ENCODE peak calls at places on chromosomes 3 and 15, in eight cellular contexts. L is HFFc6, W is A549, M is cardiac fibroblast, F is mucosa of descending colon, N is BE2C, B is bronchial epithelial cell, Y is GM23338. K is an unnamed sample.

GRCh38 chr3:179177611-179178010 is 29.5 kb downstream of the PIK3CA start:
- DNase-seq in Y (no peak), B (no peak), L (no peak), F (no peak), W (no peak), N (no peak), M (no peak), K (no peak)

GRCh38 chr3:123568034-123568433 is 16.8 kb downstream of the HACD2 start:
- DNase-seq in W (no peak), B (no peak), F (no peak), M (no peak), N (no peak), Y (no peak), L (no peak), K (no peak)

GRCh38 chr15:31216210-31216911 is 110.3 kb upstream of the KLF13 start:
- DNase-seq in L (no peak), F (peak), M (peak), N (peak), Y (peak), W (peak), B (peak), K (peak)

GRCh38 chr3:78402720-78403119 is 1362.8 kb downstream of the ROBO2 start:
- DNase-seq in F (no peak), N (no peak), M (no peak), L (no peak), Y (no peak), B (peak), W (no peak), K (no peak)

GRCh38 chr3:197343656-197344408 is 45.4 kb upstream of the DLG1 start:
- DNase-seq in B (no peak), N (no peak), M (peak), L (no peak), F (no peak), Y (no peak), W (no peak), K (no peak)

GRCh38 chr3:184557348-184557950 is 4.1 kb upstream of the EPHB3 start:
- DNase-seq in B (no peak), N (no peak), Y (no peak), M (no peak), L (no peak), W (no peak), F (no peak), K (no peak)

GRCh38 chr3:126618021-126618420 is 36.9 kb downstream of the TXNRD3 start:
- DNase-seq in Y (no peak), L (no peak), F (no peak), N (no peak), M (peak), B (no peak), W (no peak), K (no peak)

GRCh38 chr3:51544011-51544775 is 5.7 kb downstream of the RAD54L2 start:
- DNase-seq in L (no peak), M (peak), B (peak), Y (no peak), F (no peak), W (no peak), N (no peak), K (no peak)

GRCh38 chr3:99648091-99648490 is 9.7 kb downstream of the COL8A1 start:
- DNase-seq in B (peak), M (peak), N (no peak), F (peak), L (peak), W (no peak), Y (no peak), K (no peak)

GRCh38 chr3:72260590-72260914 is 475.6 kb upstream of the PROK2 start:
- DNase-seq in N (peak), L (no peak), W (no peak), F (no peak), M (no peak), Y (no peak), B (no peak), K (no peak)

GRCh38 chr15:29968099-29968892 is 114.5 kb upstream of the GOLGA8J start:
- DNase-seq in L (no peak), B (no peak), M (no peak), F (peak), W (peak), N (peak), Y (peak), K (no peak)

GRCh38 chr3:11716576-11717250 is 73.0 kb upstream of the VGLL4 start:
- DNase-seq in W (no peak), B (peak), Y (peak), N (no peak), M (peak), L (no peak), F (no peak), K (no peak)

GRCh38 chr15:83698294-83698693 is 44.4 kb downstream of the ADAMTSL3 start:
- DNase-seq in Y (no peak), N (no peak), W (peak), L (no peak), F (peak), M (peak), B (peak), K (no peak)

GRCh38 chr3:112514527-112515128 is 15.4 kb upstream of the BTLA start:
- DNase-seq in L (no peak), N (no peak), W (no peak), Y (no peak), B (no peak), M (peak), F (no peak), K (no peak)

GRCh38 chr3:98961161-98962155 is 60.0 kb upstream of the DCBLD2 start:
- DNase-seq in M (peak), B (peak), F (no peak), L (peak), N (no peak), W (no peak), Y (no peak), K (peak)

GRCh38 chr3:179606534-179607085 is 2.0 kb downstream of the NDUFB5 start:
- DNase-seq in Y (no peak), F (no peak), N (no peak), W (no peak), B (no peak), L (no peak), M (no peak), K (no peak)

GRCh38 chr3:16484216-16484615 is 29.3 kb downstream of the RFTN1 start:
- DNase-seq in F (no peak), Y (no peak), M (peak), W (no peak), L (peak), N (no peak), B (no peak), K (peak)

GRCh38 chr15:51828621-51829359 is 663 bp upstream of the TMOD3 start:
- DNase-seq in F (no peak), Y (no peak), B (peak), N (no peak), W (no peak), M (no peak), L (peak), K (no peak)

GRCh38 chr3:70973558-70973957 is 610.0 kb downstream of the FOXP1 start:
- DNase-seq in L (peak), M (peak), W (no peak), B (peak), N (no peak), Y (no peak), F (no peak), K (no peak)

GRCh38 chr15:25858952-25859760 is 4.0 kb downstream of the ATP10A start:
- DNase-seq in M (no peak), N (no peak), L (no peak), F (no peak), W (no peak), Y (no peak), B (no peak), K (no peak)

GRCh38 chr3:169367016-169367415 is 296.5 kb downstream of the MECOM start:
- DNase-seq in Y (no peak), B (no peak), W (no peak), F (no peak), L (no peak), N (no peak), M (no peak), K (no peak)

GRCh38 chr3:99548674-99549073 is 89.7 kb upstream of the COL8A1 start:
- DNase-seq in L (no peak), M (no peak), W (no peak), F (no peak), N (no peak), B (peak), Y (no peak), K (no peak)

GRCh38 chr3:56987238-56987932 is 73.1 kb upstream of the SPATA12 start:
- DNase-seq in Y (peak), W (no peak), F (no peak), N (no peak), B (no peak), M (no peak), L (no peak), K (no peak)

GRCh38 chr15:70596354-70597055 is 166.9 kb downstream of the UACA start:
- DNase-seq in L (peak), W (peak), B (peak), Y (no peak), F (no peak), M (peak), N (no peak), K (peak)

GRCh38 chr3:100548053-100548452 is 55.6 kb downstream of the TMEM45A start:
- DNase-seq in Y (no peak), B (peak), N (no peak), M (no peak), W (no peak), F (no peak), L (no peak), K (no peak)

GRCh38 chr3:191761906-191762305 is 300.9 kb downstream of the PYDC2 start:
- DNase-seq in M (no peak), L (no peak), W (no peak), N (no peak), F (no peak), B (no peak), Y (peak), K (no peak)

GRCh38 chr3:194300392-194300758 is 50.8 kb downstream of the CPN2 start:
- DNase-seq in Y (peak), F (no peak), M (peak), W (no peak), L (no peak), B (peak), N (peak), K (no peak)

GRCh38 chr3:114409291-114409690 is 115.5 kb downstream of the TIGIT start:
- DNase-seq in B (no peak), F (no peak), W (no peak), M (no peak), Y (no peak), N (no peak), L (no peak), K (no peak)

GRCh38 chr3:123750659-123751420 is 133.3 kb downstream of the MYLK start:
- DNase-seq in F (no peak), Y (peak), N (no peak), L (peak), B (peak), M (peak), W (peak), K (no peak)

GRCh38 chr3:78091478-78092119 is 1051.7 kb downstream of the ROBO2 start:
- DNase-seq in L (no peak), F (no peak), W (no peak), N (no peak), M (no peak), Y (no peak), B (no peak), K (no peak)

GRCh38 chr3:166902374-166902773 is 477.7 kb downstream of the ZBBX start:
- DNase-seq in N (no peak), W (no peak), L (no peak), Y (no peak), F (no peak), B (peak), M (peak), K (no peak)
- TF ChIP-seq CTCF in N (no peak), W (no peak), L (peak), Y (no peak), F (no peak), B (no peak), M (no peak), K (no peak)

GRCh38 chr15:41465822-41466421 is 27.8 kb upstream of the ITPKA start:
- DNase-seq in N (peak), L (peak), F (no peak), B (peak), Y (peak), M (peak), W (peak), K (peak)
- TF ChIP-seq CTCF in N (peak), L (peak), F (peak), B (peak), Y (peak), M (peak), W (peak), K (peak)

GRCh38 chr15:68195336-68196112 is 9.6 kb downstream of the CALML4 start:
- DNase-seq in L (no peak), F (no peak), M (no peak), B (no peak), N (no peak), Y (no peak), W (no peak), K (no peak)
- TF ChIP-seq CTCF in L (no peak), F (no peak), M (no peak), B (no peak), N (no peak), Y (no peak), W (no peak), K (no peak)

DNA sequence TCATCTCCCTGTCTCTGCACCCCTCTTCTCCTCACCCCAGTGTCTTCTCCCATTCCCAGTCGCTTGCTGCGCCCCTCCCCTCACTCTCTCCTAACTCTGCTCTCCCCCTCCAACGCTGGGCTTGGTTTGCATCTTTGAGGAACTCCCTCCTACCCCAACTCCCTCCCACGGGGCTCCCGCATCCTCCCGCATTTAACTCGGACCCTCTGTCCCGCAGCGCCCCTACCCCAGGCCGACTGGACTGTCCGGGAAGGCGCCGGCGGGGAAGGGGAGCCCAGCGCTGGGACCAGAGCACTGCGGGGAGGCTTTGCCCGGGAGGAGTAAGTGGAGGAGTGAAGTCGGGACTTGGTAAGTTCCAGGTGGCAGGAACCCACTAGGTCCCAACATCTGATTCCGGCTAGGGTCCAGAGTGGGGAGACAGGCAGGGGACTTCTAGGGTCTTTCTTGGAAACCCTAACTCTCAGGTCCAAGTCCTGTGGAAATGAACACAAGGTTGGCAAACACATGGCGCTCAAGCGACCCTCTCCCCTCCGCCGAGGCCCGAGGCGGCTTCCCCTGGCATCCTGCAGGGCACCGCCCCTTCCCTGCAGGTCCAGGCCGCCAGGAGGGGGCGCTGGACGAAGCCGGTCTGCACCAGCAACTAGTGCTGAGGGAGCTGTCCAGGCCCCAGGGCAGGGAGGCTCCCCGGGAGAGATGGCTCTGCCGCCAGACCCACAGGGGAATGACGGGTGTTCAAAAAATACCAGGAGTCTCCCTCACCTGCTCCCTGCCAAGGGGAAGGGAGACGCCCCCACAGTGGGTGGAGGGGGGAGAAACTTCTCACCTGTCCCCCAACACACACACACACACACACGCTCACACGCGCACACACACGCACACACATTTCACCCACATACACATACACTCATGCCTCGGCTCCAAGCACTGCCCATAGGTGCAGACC is 53.2 kb downstream of the LHFPL4 start:
- DNase-seq in N (peak), Y (peak), B (peak), M (peak), W (peak), F (peak), L (peak), K (peak)
- TF ChIP-seq CTCF in N (peak), Y (peak), B (peak), M (peak), W (peak), F (peak), L (peak), K (peak)

DNA sequence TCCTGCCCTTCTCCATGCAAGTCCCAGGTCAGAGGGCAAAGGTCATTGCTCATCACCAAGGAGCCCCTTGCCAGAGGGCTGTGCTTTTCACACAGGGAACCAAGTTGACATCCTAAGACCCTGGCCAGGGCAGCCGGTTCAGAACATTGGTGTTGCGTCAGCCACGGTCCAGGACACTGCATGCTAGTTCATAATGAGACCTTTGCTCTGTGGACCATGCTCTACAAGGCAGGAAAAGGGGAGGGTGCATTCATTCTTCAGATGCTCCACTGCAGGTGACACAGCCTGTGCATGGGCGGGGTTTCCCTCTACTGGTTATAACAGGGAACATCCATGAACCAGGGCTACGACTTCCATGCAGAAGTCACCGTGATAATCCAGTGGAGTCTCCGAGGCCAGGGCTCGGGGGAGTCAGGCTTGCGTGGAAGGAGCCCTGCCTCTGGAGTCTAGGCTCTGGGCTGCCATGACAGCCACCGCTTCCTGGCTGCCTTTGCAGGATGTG is 81.6 kb downstream of the OCA2 start:
- DNase-seq in B (peak), M (no peak), L (no peak), W (no peak), F (no peak), Y (peak), N (peak), K (no peak)
- TF ChIP-seq CTCF in B (no peak), M (no peak), L (no peak), W (no peak), F (no peak), Y (peak), N (peak), K (no peak)

GRCh38 chr15:54567408-54568040 is 589.3 kb downstream of the UNC13C start:
- DNase-seq in W (no peak), M (no peak), F (no peak), B (no peak), Y (no peak), L (no peak), N (no peak), K (no peak)
- TF ChIP-seq CTCF in W (no peak), M (no peak), F (no peak), B (no peak), Y (no peak), L (no peak), N (no peak), K (no peak)

DNA sequence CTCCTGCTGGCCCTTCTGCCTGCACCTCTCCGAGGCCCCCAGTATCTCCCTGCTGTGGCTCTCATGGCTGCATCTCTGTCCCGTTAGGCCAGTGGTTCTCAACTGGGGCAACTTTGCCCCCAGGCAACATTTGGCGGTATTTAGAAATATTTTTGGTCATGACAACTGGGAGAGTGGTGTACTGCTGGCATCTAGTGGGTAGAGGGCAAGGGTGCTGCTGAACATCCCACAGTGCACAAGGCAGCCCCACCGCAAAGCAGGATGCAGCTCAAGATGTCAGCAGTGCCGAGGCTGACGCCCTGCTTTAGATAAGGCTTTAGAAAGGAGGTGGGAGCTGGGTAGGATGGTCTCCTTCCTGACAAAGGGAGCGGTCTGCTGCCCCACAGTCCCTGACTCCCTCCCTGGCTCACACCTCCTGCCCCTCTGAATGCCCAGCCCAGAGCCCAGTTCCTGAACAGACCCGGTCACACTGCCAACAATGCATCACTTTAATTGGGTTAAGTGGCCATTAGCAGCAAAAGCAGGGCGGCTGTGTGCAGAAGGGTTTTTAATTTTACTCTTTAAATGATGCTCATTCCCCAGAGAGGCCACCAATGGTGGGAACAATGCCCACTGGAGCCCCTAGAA is 68.8 kb upstream of the TMEM115 start:
- DNase-seq in Y (no peak), W (no peak), L (peak), F (no peak), B (peak), M (no peak), N (peak), K (no peak)
- TF ChIP-seq CTCF in Y (no peak), W (no peak), L (peak), F (no peak), B (peak), M (no peak), N (peak), K (no peak)

K was measured in AG09319.